ENCODE peak calls at places on chromosomes 7 and 10, in eight cellular contexts. Y is islet precursor cell, I is lower lobe of right lung, S is WTC11, P is fibroblast of the aortic adventitia, U is HepG2, O is HCT116, J is chondrocyte. K is an unnamed sample.

GRCh38 chr10:6128591-6129383 is 40.0 kb downstream of the RBM17 start:
- DNase-seq in S (no peak), I (no peak), Y (peak), O (no peak), J (no peak), P (peak), U (no peak), K (no peak)

GRCh38 chr10:4199196-4199595 is 414.2 kb upstream of the KLF6 start:
- DNase-seq in J (no peak), P (no peak), S (no peak), I (no peak), U (no peak), Y (no peak), O (no peak), K (no peak)

GRCh38 chr10:48248462-48248861 is 26.0 kb downstream of the FRMPD2 start:
- DNase-seq in I (no peak), S (no peak), P (no peak), J (no peak), U (no peak), Y (no peak), O (no peak), K (no peak)

GRCh38 chr10:66746246-66746645 is 179.6 kb upstream of the LRRTM3 start:
- DNase-seq in I (no peak), J (no peak), P (peak), Y (no peak), O (no peak), U (no peak), S (no peak), K (no peak)

GRCh38 chr7:116087984-116088383 is 57.4 kb upstream of the TFEC start:
- DNase-seq in P (no peak), J (no peak), I (no peak), U (no peak), S (no peak), O (no peak), Y (no peak), K (no peak)

GRCh38 chr7:148665211-148665610 is 33.5 kb upstream of the CUL1 start:
- DNase-seq in Y (no peak), U (no peak), P (peak), S (no peak), O (no peak), I (no peak), J (no peak), K (no peak)

GRCh38 chr7:94295805-94296204 is 98.9 kb upstream of the COL1A2 start:
- DNase-seq in Y (no peak), J (no peak), P (peak), O (no peak), I (no peak), S (no peak), U (peak), K (no peak)

GRCh38 chr10:128173383-128173782 is 47.2 kb upstream of the MKI67 start:
- DNase-seq in I (no peak), J (no peak), P (peak), O (no peak), S (no peak), U (peak), Y (no peak), K (no peak)

GRCh38 chr7:135877799-135878198 is 99.4 kb downstream of the MTPN start:
- DNase-seq in I (no peak), J (no peak), P (peak), O (no peak), S (no peak), U (no peak), Y (peak), K (peak)